ENCODE peak calls at places on chromosomes 11 and 22, in seven cellular contexts. I, N, Q, E, L, W and Z are unnamed samples.

GRCh38 chr11:130912552-130912951 is 3.7 kb downstream of the SNX19 start:
- DNase-seq in I (no peak), N (no peak), Q (no peak), E (no peak), L (no peak), W (no peak), Z (no peak)

GRCh38 chr11:68043349-68044144 is 4.7 kb downstream of the TCIRG1 start:
- DNase-seq in I (no peak), N (no peak), Q (peak; percentile 40), E (peak; percentile 53), L (no peak), W (peak; percentile 76), Z (no peak)

GRCh38 chr11:117807482-117808272 is 10.7 kb upstream of the DSCAML1 start:
- DNase-seq in I (no peak), N (peak; percentile 76), Q (peak; percentile 51), E (peak; percentile 54), L (peak; percentile 41), W (peak; percentile 62), Z (peak; percentile 86)

GRCh38 chr11:20364412-20364792 is 888 bp downstream of the HTATIP2 start:
- DNase-seq in I (no peak), N (peak; percentile 72), Q (no peak), E (peak; percentile 41), L (no peak), W (no peak), Z (no peak)

GRCh38 chr11:65953471-65953870 is 8.1 kb upstream of the SART1 start:
- DNase-seq in I (no peak), N (no peak), Q (no peak), E (no peak), L (no peak), W (no peak), Z (no peak)

GRCh38 chr22:19942071-19942885 is 660 bp upstream of the TXNRD2 start:
- DNase-seq in I (peak; percentile 48), N (no peak), Q (peak; percentile 80), E (peak; percentile 18), L (no peak), W (no peak), Z (peak; percentile 83)

GRCh38 chr11:113468666-113469345 is 6.4 kb downstream of the DRD2 start:
- DNase-seq in I (no peak), N (no peak), Q (no peak), E (no peak), L (no peak), W (no peak), Z (no peak)

GRCh38 chr11:45450189-45450588 is 164.0 kb upstream of the SYT13 start:
- DNase-seq in I (no peak), N (no peak), Q (peak; percentile 34), E (no peak), L (no peak), W (no peak), Z (peak; percentile 60)

GRCh38 chr11:130308925-130309324 is 5.8 kb downstream of the ZBTB44 start:
- DNase-seq in I (no peak), N (no peak), Q (no peak), E (no peak), L (no peak), W (no peak), Z (no peak)

GRCh38 chr22:21861290-21861848 is 6.1 kb downstream of the MAPK1 start:
- DNase-seq in I (no peak), N (no peak), Q (no peak), E (no peak), L (no peak), W (no peak), Z (no peak)

GRCh38 chr11:121389651-121390050 is 62.5 kb upstream of the SORL1 start:
- DNase-seq in I (no peak), N (no peak), Q (peak; percentile 15), E (no peak), L (peak; percentile 58), W (no peak), Z (no peak)

GRCh38 chr11:117374316-117374715 is 46.7 kb downstream of the CEP164 start:
- DNase-seq in I (no peak), N (no peak), Q (no peak), E (no peak), L (no peak), W (no peak), Z (no peak)

GRCh38 chr11:5042091-5042490 is 4.2 kb upstream of the OR52J3 start:
- DNase-seq in I (peak; percentile 55), N (no peak), Q (no peak), E (no peak), L (no peak), W (no peak), Z (no peak)

GRCh38 chr11:15710593-15711260 is 596.0 kb downstream of the INSC start:
- DNase-seq in I (no peak), N (no peak), Q (no peak), E (no peak), L (no peak), W (no peak), Z (peak; percentile 20)

GRCh38 chr22:38436629-38437395 is 18.2 kb downstream of the KCNJ4 start:
- DNase-seq in I (no peak), N (peak; percentile 42), Q (no peak), E (no peak), L (no peak), W (no peak), Z (no peak)

GRCh38 chr11:45741582-45741981 is 63.4 kb upstream of the SLC35C1 start:
- DNase-seq in I (no peak), N (no peak), Q (no peak), E (no peak), L (no peak), W (no peak), Z (no peak)

GRCh38 chr11:96342131-96342970 is 644 bp downstream of the MAML2 start:
- DNase-seq in I (no peak), N (peak; percentile 33), Q (no peak), E (no peak), L (no peak), W (peak; percentile 45), Z (peak; percentile 60)

GRCh38 chr11:32960553-32961164 is 55.0 kb upstream of the DEPDC7 start:
- DNase-seq in I (peak; percentile 62), N (peak; percentile 23), Q (peak; percentile 56), E (no peak), L (no peak), W (peak; percentile 69), Z (peak; percentile 86)

GRCh38 chr22:19874307-19875060 is 19.8 kb upstream of the GNB1L start:
- DNase-seq in I (no peak), N (no peak), Q (peak; percentile 28), E (no peak), L (no peak), W (peak; percentile 35), Z (no peak)

GRCh38 chr11:69053546-69054396 is 5.0 kb downstream of the TPCN2 start:
- DNase-seq in I (no peak), N (no peak), Q (no peak), E (no peak), L (no peak), W (no peak), Z (no peak)

GRCh38 chr11:59291228-59291627 is 67.5 kb upstream of the OR5AN1 start:
- DNase-seq in I (no peak), N (no peak), Q (no peak), E (no peak), L (no peak), W (no peak), Z (no peak)